ENCODE peak calls at places on chromosomes 11 and 22, in four cellular contexts. One of them, this sample, is unnamed.

GRCh38 chr11:117183724-117184349 is 5.3 kb downstream of the SIDT2 start:
- DNase-seq in A549: no peak
- DNase-seq in HepG2: no peak
- DNase-seq in K562: no peak
- DNase-seq in this sample: no peak

GRCh38 chr11:86606849-86607481 is 65.5 kb downstream of the ME3 start:
- DNase-seq in A549: no peak
- DNase-seq in HepG2: no peak
- DNase-seq in K562: no peak
- DNase-seq in this sample: no peak

GRCh38 chr22:27748355-27749168 is 53.0 kb downstream of the MN1 start:
- DNase-seq in A549: no peak
- DNase-seq in HepG2: no peak
- DNase-seq in K562: no peak
- DNase-seq in this sample: peak; percentile 62

GRCh38 chr11:64837887-64838351 is 6.5 kb downstream of the CDC42BPG start:
- DNase-seq in A549: no peak
- DNase-seq in HepG2: no peak
- DNase-seq in K562: no peak
- DNase-seq in this sample: no peak

GRCh38 chr11:38594881-38595280 is 1996.8 kb upstream of the RAG2 start:
- DNase-seq in A549: no peak
- DNase-seq in HepG2: no peak
- DNase-seq in K562: peak; percentile 67
- DNase-seq in this sample: no peak

GRCh38 chr11:57116654-57117053 is 65.1 kb upstream of the LRRC55 start:
- DNase-seq in A549: peak; percentile 13
- DNase-seq in HepG2: peak; percentile 25
- DNase-seq in K562: peak; percentile 78
- DNase-seq in this sample: peak; percentile 32

GRCh38 chr22:23533771-23534191 is 46.3 kb downstream of the IGLL1 start:
- DNase-seq in A549: no peak
- DNase-seq in HepG2: no peak
- DNase-seq in K562: peak; percentile 74
- DNase-seq in this sample: no peak

GRCh38 chr11:118175031-118175531 is 1.4 kb downstream of the SCN2B start:
- DNase-seq in A549: no peak
- DNase-seq in HepG2: peak; percentile 83
- DNase-seq in K562: no peak
- DNase-seq in this sample: no peak

GRCh38 chr22:19959587-19960490 is 18.2 kb upstream of the TXNRD2 start:
- DNase-seq in A549: no peak
- DNase-seq in HepG2: no peak
- DNase-seq in K562: no peak
- DNase-seq in this sample: no peak

GRCh38 chr11:69700278-69701140 is 3.3 kb downstream of the FGF19 start:
- DNase-seq in A549: peak; percentile 38
- DNase-seq in HepG2: peak; percentile 66
- DNase-seq in K562: peak; percentile 85
- DNase-seq in this sample: peak; percentile 74

GRCh38 chr11:27205269-27205668 is 157.7 kb downstream of the CCDC34 start:
- DNase-seq in A549: no peak
- DNase-seq in HepG2: no peak
- DNase-seq in K562: no peak
- DNase-seq in this sample: no peak

GRCh38 chr11:128349650-128350296 is 237.6 kb downstream of the ETS1 start:
- DNase-seq in A549: no peak
- DNase-seq in HepG2: no peak
- DNase-seq in K562: no peak
- DNase-seq in this sample: no peak

GRCh38 chr11:26227311-26227710 is 104.6 kb upstream of the ANO3 start:
- DNase-seq in A549: peak; percentile 2
- DNase-seq in HepG2: peak; percentile 4
- DNase-seq in K562: no peak
- DNase-seq in this sample: no peak

GRCh38 chr22:32123657-32124056 is 35.4 kb downstream of the C22orf42 start:
- DNase-seq in A549: no peak
- DNase-seq in HepG2: no peak
- DNase-seq in K562: no peak
- DNase-seq in this sample: peak; percentile 69

GRCh38 chr22:26848244-26848920 is 191.0 kb downstream of the MIAT start:
- DNase-seq in A549: no peak
- DNase-seq in HepG2: no peak
- DNase-seq in K562: no peak
- DNase-seq in this sample: no peak

GRCh38 chr11:117217141-117217609 is 14.7 kb downstream of the PCSK7 start:
- DNase-seq in A549: no peak
- DNase-seq in HepG2: no peak
- DNase-seq in K562: no peak
- DNase-seq in this sample: no peak

GRCh38 chr11:32817843-32818183 is 11.9 kb upstream of the PRRG4 start:
- DNase-seq in A549: no peak
- DNase-seq in HepG2: no peak
- DNase-seq in K562: no peak
- DNase-seq in this sample: no peak

GRCh38 chr22:36332623-36333331 is 55.0 kb downstream of the MYH9 start:
- DNase-seq in A549: no peak
- DNase-seq in HepG2: no peak
- DNase-seq in K562: peak; percentile 41
- DNase-seq in this sample: peak; percentile 44

GRCh38 chr11:19985106-19985505 is 175.2 kb downstream of the DBX1 start:
- DNase-seq in A549: no peak
- DNase-seq in HepG2: no peak
- DNase-seq in K562: no peak
- DNase-seq in this sample: no peak

GRCh38 chr11:60343094-60343704 is 16.1 kb downstream of the MS4A6E start:
- DNase-seq in A549: peak; percentile 10
- DNase-seq in HepG2: peak; percentile 18
- DNase-seq in K562: peak; percentile 31
- DNase-seq in this sample: no peak

GRCh38 chr11:68997124-68997994 is 15.7 kb downstream of the MRGPRF start:
- DNase-seq in A549: no peak
- DNase-seq in HepG2: no peak
- DNase-seq in K562: no peak
- DNase-seq in this sample: peak; percentile 7

GRCh38 chr11:134558916-134559616 is 147.0 kb upstream of the B3GAT1 start:
- DNase-seq in A549: no peak
- DNase-seq in HepG2: no peak
- DNase-seq in K562: no peak
- DNase-seq in this sample: no peak

GRCh38 chr11:96015911-96016565 is 92.1 kb upstream of the MTMR2 start:
- DNase-seq in A549: no peak
- DNase-seq in HepG2: peak; percentile 98
- DNase-seq in K562: no peak
- DNase-seq in this sample: no peak

GRCh38 chr11:102615077-102615893 is 9.8 kb downstream of the MMP20 start:
- DNase-seq in A549: no peak
- DNase-seq in HepG2: peak; percentile 82
- DNase-seq in K562: no peak
- DNase-seq in this sample: no peak

GRCh38 chr11:132312161-132312560 is 941.7 kb downstream of the NTM start:
- DNase-seq in A549: no peak
- DNase-seq in HepG2: no peak
- DNase-seq in K562: no peak
- DNase-seq in this sample: no peak

GRCh38 chr11:30586251-30587144 is at the start of gene MPPED2:
- DNase-seq in A549: peak; percentile 49
- DNase-seq in HepG2: no peak
- DNase-seq in K562: peak; percentile 2
- DNase-seq in this sample: peak; percentile 81

GRCh38 chr11:30583505-30584280 is 2.5 kb downstream of the MPPED2 start:
- DNase-seq in A549: no peak
- DNase-seq in HepG2: no peak
- DNase-seq in K562: no peak
- DNase-seq in this sample: peak; percentile 35

GRCh38 chr11:30581646-30582045 is 4.5 kb downstream of the MPPED2 start:
- DNase-seq in A549: no peak
- DNase-seq in HepG2: no peak
- DNase-seq in K562: no peak
- DNase-seq in this sample: no peak

GRCh38 chr11:30585892-30586250 is 282 bp downstream of the MPPED2 start:
- DNase-seq in A549: no peak
- DNase-seq in HepG2: no peak
- DNase-seq in K562: no peak
- DNase-seq in this sample: no peak

DNA sequence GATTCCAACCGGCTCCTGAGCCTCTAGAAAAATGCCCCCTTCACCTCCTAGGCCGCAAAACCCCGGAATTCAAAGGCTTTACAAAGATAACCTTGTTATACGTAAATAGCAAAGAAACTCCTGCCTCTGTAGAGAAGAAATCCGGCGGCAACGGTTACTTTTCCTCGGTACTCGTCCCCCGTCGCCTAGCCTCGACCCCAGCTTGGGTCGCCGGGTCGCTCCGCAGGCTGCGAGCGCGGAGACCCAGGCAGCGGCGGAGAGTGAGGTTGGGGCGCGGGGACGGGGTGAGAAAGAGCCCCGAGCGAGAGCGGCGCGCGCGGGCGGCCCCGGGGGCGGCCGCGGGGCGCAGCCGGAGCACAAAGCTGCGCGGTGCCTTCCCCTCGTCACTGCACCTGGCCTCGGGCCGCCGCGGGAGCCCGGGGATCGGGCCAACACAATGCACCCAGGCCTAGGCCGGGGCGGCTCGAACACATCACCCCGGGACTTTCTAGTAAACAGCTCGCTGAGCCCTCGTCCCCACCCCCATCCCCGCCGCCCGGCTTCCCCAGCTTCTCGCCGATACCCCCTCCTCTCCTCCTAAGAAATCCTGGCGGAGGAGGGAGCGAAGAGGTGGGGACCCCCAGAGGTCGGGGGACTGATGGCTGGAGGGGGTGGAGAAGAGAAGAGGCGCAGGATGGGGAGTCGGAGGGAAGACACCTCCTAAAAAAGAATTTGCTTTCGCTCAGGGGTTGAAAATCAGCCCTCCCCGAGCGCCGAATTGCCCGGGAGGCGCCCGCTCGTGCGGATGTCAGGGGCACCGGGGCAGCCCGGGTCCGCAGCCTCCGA is 874 bp downstream of the MPPED2 start:
- DNase-seq in A549: peak; percentile 3
- DNase-seq in HepG2: no peak
- DNase-seq in K562: no peak
- DNase-seq in this sample: peak; percentile 64
- TF ChIP-seq JUN in A549: no peak
- TF ChIP-seq JUN in HepG2: no peak
- TF ChIP-seq JUN in K562: no peak
- TF ChIP-seq JUN in this sample: no peak

GRCh38 chr11:23124996-23125395 is 264.7 kb upstream of the CCDC179 start:
- DNase-seq in A549: no peak
- DNase-seq in HepG2: peak; percentile 6
- DNase-seq in K562: no peak
- DNase-seq in this sample: no peak

GRCh38 chr11:23124249-23124648 is 264.0 kb upstream of the CCDC179 start:
- DNase-seq in A549: no peak
- DNase-seq in HepG2: no peak
- DNase-seq in K562: no peak
- DNase-seq in this sample: no peak

GRCh38 chr11:23127706-23128105 is 267.4 kb upstream of the CCDC179 start:
- DNase-seq in A549: no peak
- DNase-seq in HepG2: no peak
- DNase-seq in K562: no peak
- DNase-seq in this sample: no peak

GRCh38 chr11:23123766-23124165 is 263.5 kb upstream of the CCDC179 start:
- DNase-seq in A549: no peak
- DNase-seq in HepG2: no peak
- DNase-seq in K562: no peak
- DNase-seq in this sample: no peak
- TF ChIP-seq USF2 in A549: no peak
- TF ChIP-seq USF2 in HepG2: no peak
- TF ChIP-seq USF2 in K562: no peak
- TF ChIP-seq USF2 in this sample: no peak

GRCh38 chr11:46513934-46514342 is 79.9 kb downstream of the AMBRA1 start:
- DNase-seq in A549: no peak
- DNase-seq in HepG2: no peak
- DNase-seq in K562: peak; percentile 40
- DNase-seq in this sample: no peak
- TF ChIP-seq HMGXB4 in A549: no peak
- TF ChIP-seq HMGXB4 in HepG2: no peak
- TF ChIP-seq HMGXB4 in K562: no peak
- TF ChIP-seq HMGXB4 in this sample: no peak

GRCh38 chr22:21641417-21641794 is 696 bp upstream of the SDF2L1 start:
- DNase-seq in A549: peak; percentile 64
- DNase-seq in HepG2: peak; percentile 59
- DNase-seq in K562: peak; percentile 98
- DNase-seq in this sample: no peak
- TF ChIP-seq JUN in A549: no peak
- TF ChIP-seq JUN in HepG2: no peak
- TF ChIP-seq JUN in K562: no peak
- TF ChIP-seq JUN in this sample: no peak

DNA sequence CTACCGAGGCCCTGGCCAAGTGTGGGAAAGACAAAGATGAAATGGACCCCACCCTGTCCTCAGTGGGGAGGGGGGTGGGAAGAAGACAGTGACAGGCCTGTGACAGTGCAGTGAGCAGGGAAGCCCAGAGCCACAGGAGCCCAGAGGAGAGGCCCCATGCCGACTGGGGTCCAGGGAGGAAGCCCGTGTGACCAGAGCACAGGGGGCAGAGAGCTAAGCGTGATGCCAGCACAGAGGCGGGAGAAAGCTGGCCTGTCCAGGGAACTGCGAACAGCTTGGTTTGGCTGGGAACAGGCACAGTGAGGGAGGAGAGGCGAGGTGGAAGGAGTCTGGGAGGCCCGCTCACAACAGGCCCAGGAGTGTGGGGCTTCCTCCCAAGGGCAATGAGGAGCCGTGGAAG is 72.8 kb downstream of the MYO7A start:
- DNase-seq in A549: no peak
- DNase-seq in HepG2: no peak
- DNase-seq in K562: no peak
- DNase-seq in this sample: no peak
- TF ChIP-seq USF2 in A549: no peak
- TF ChIP-seq USF2 in HepG2: no peak
- TF ChIP-seq USF2 in K562: no peak
- TF ChIP-seq USF2 in this sample: no peak

GRCh38 chr22:40101417-40102101 is 76.2 kb upstream of the TNRC6B start:
- DNase-seq in A549: no peak
- DNase-seq in HepG2: no peak
- DNase-seq in K562: no peak
- DNase-seq in this sample: no peak
- TF ChIP-seq HMGXB4 in A549: no peak
- TF ChIP-seq HMGXB4 in HepG2: no peak
- TF ChIP-seq HMGXB4 in K562: no peak
- TF ChIP-seq HMGXB4 in this sample: no peak

This sample was measured in WTC11.